ENCODE peak calls at places on chromosomes 13 and 19, in five cellular contexts. One of them, this sample, is unnamed.

GRCh38 chr13:112957295-112957677 is 11.7 kb upstream of the MCF2L start:
- DNase-seq in breast epithelium: no peak
- DNase-seq in H9: no peak
- DNase-seq in effector memory CD4-positive, alpha-beta T cell: no peak
- DNase-seq in brain microvascular endothelial cell: no peak
- DNase-seq in this sample: no peak

GRCh38 chr19:19485161-19485997 is 30.0 kb downstream of the TSSK6 start:
- DNase-seq in breast epithelium: no peak
- DNase-seq in H9: no peak
- DNase-seq in effector memory CD4-positive, alpha-beta T cell: no peak
- DNase-seq in brain microvascular endothelial cell: peak; percentile 11
- DNase-seq in this sample: no peak

GRCh38 chr19:49447485-49448431 is 3.9 kb downstream of the PIH1D1 start:
- DNase-seq in breast epithelium: no peak
- DNase-seq in H9: peak; percentile 94
- DNase-seq in effector memory CD4-positive, alpha-beta T cell: no peak
- DNase-seq in brain microvascular endothelial cell: no peak
- DNase-seq in this sample: no peak

GRCh38 chr13:64471916-64472315 is 2758.2 kb downstream of the PCDH9 start:
- DNase-seq in breast epithelium: no peak
- DNase-seq in H9: no peak
- DNase-seq in effector memory CD4-positive, alpha-beta T cell: no peak
- DNase-seq in brain microvascular endothelial cell: no peak
- DNase-seq in this sample: no peak

GRCh38 chr13:37106642-37107041 is 1.2 kb upstream of the CSNK1A1L start:
- DNase-seq in breast epithelium: no peak
- DNase-seq in H9: no peak
- DNase-seq in effector memory CD4-positive, alpha-beta T cell: no peak
- DNase-seq in brain microvascular endothelial cell: no peak
- DNase-seq in this sample: no peak

GRCh38 chr13:88005188-88005587 is 334.0 kb downstream of the SLITRK5 start:
- DNase-seq in breast epithelium: no peak
- DNase-seq in H9: no peak
- DNase-seq in effector memory CD4-positive, alpha-beta T cell: no peak
- DNase-seq in brain microvascular endothelial cell: no peak
- DNase-seq in this sample: no peak

GRCh38 chr19:11111117-11111770 is 22.0 kb downstream of the LDLR start:
- DNase-seq in breast epithelium: no peak
- DNase-seq in H9: no peak
- DNase-seq in effector memory CD4-positive, alpha-beta T cell: no peak
- DNase-seq in brain microvascular endothelial cell: no peak
- DNase-seq in this sample: no peak

GRCh38 chr13:99063952-99064351 is 86.1 kb upstream of the DOCK9 start:
- DNase-seq in breast epithelium: no peak
- DNase-seq in H9: no peak
- DNase-seq in effector memory CD4-positive, alpha-beta T cell: no peak
- DNase-seq in brain microvascular endothelial cell: no peak
- DNase-seq in this sample: no peak

GRCh38 chr19:45340232-45340898 is at the start of gene KLC3:
- DNase-seq in breast epithelium: no peak
- DNase-seq in H9: peak; percentile 68
- DNase-seq in effector memory CD4-positive, alpha-beta T cell: peak; percentile 11
- DNase-seq in brain microvascular endothelial cell: no peak
- DNase-seq in this sample: no peak

GRCh38 chr13:81686877-81687276 is 1346.0 kb upstream of the SPRY2 start:
- DNase-seq in breast epithelium: no peak
- DNase-seq in H9: no peak
- DNase-seq in effector memory CD4-positive, alpha-beta T cell: no peak
- DNase-seq in brain microvascular endothelial cell: no peak
- DNase-seq in this sample: no peak

GRCh38 chr19:29953352-29954247 is 11.6 kb downstream of the URI1 start:
- DNase-seq in breast epithelium: no peak
- DNase-seq in H9: no peak
- DNase-seq in effector memory CD4-positive, alpha-beta T cell: no peak
- DNase-seq in brain microvascular endothelial cell: no peak
- DNase-seq in this sample: no peak

GRCh38 chr13:24150613-24151012 is 9.9 kb upstream of the SPATA13 start:
- DNase-seq in breast epithelium: no peak
- DNase-seq in H9: no peak
- DNase-seq in effector memory CD4-positive, alpha-beta T cell: no peak
- DNase-seq in brain microvascular endothelial cell: no peak
- DNase-seq in this sample: no peak

GRCh38 chr13:66859934-66860867 is 369.9 kb downstream of the PCDH9 start:
- DNase-seq in breast epithelium: no peak
- DNase-seq in H9: no peak
- DNase-seq in effector memory CD4-positive, alpha-beta T cell: no peak
- DNase-seq in brain microvascular endothelial cell: no peak
- DNase-seq in this sample: no peak

GRCh38 chr13:98843482-98843877 is 91.0 kb upstream of the SLC15A1 start:
- DNase-seq in breast epithelium: no peak
- DNase-seq in H9: no peak
- DNase-seq in effector memory CD4-positive, alpha-beta T cell: no peak
- DNase-seq in brain microvascular endothelial cell: no peak
- DNase-seq in this sample: peak; percentile 49

GRCh38 chr13:114321256-114321655 is 7.0 kb downstream of the CHAMP1 start:
- DNase-seq in breast epithelium: no peak
- DNase-seq in H9: no peak
- DNase-seq in effector memory CD4-positive, alpha-beta T cell: no peak
- DNase-seq in brain microvascular endothelial cell: no peak
- DNase-seq in this sample: no peak

GRCh38 chr13:51435002-51435578 is 17.7 kb downstream of the INTS6 start:
- DNase-seq in breast epithelium: no peak
- DNase-seq in H9: no peak
- DNase-seq in effector memory CD4-positive, alpha-beta T cell: no peak
- DNase-seq in brain microvascular endothelial cell: no peak
- DNase-seq in this sample: no peak

GRCh38 chr19:37931941-37932655 is 25.1 kb downstream of the SIPA1L3 start:
- DNase-seq in breast epithelium: peak; percentile 87
- DNase-seq in H9: peak; percentile 81
- DNase-seq in effector memory CD4-positive, alpha-beta T cell: no peak
- DNase-seq in brain microvascular endothelial cell: peak; percentile 68
- DNase-seq in this sample: peak; percentile 35

GRCh38 chr13:29566864-29567263 is 28.6 kb downstream of the SLC7A1 start:
- DNase-seq in breast epithelium: no peak
- DNase-seq in H9: no peak
- DNase-seq in effector memory CD4-positive, alpha-beta T cell: no peak
- DNase-seq in brain microvascular endothelial cell: no peak
- DNase-seq in this sample: no peak

GRCh38 chr19:55552620-55553019 is 7.3 kb upstream of the SBK3 start:
- DNase-seq in breast epithelium: peak; percentile 38
- DNase-seq in H9: no peak
- DNase-seq in effector memory CD4-positive, alpha-beta T cell: no peak
- DNase-seq in brain microvascular endothelial cell: peak; percentile 85
- DNase-seq in this sample: no peak

GRCh38 chr13:76937416-76937815 is 10.9 kb upstream of the ACOD1 start:
- DNase-seq in breast epithelium: no peak
- DNase-seq in H9: no peak
- DNase-seq in effector memory CD4-positive, alpha-beta T cell: no peak
- DNase-seq in brain microvascular endothelial cell: peak; percentile 96
- DNase-seq in this sample: no peak

GRCh38 chr19:41298327-41298964 is 11.5 kb upstream of the CCDC97 start:
- DNase-seq in breast epithelium: peak; percentile 80
- DNase-seq in H9: no peak
- DNase-seq in effector memory CD4-positive, alpha-beta T cell: peak; percentile 73
- DNase-seq in brain microvascular endothelial cell: peak; percentile 91
- DNase-seq in this sample: peak; percentile 24

GRCh38 chr19:36688058-36688457 is 646 bp downstream of the ZNF567 start:
- DNase-seq in breast epithelium: no peak
- DNase-seq in H9: no peak
- DNase-seq in effector memory CD4-positive, alpha-beta T cell: no peak
- DNase-seq in brain microvascular endothelial cell: no peak
- DNase-seq in this sample: no peak

GRCh38 chr19:43767818-43768217 is 13.0 kb downstream of the KCNN4 start:
- DNase-seq in breast epithelium: no peak
- DNase-seq in H9: no peak
- DNase-seq in effector memory CD4-positive, alpha-beta T cell: no peak
- DNase-seq in brain microvascular endothelial cell: no peak
- DNase-seq in this sample: no peak

GRCh38 chr19:15124572-15125231 is 17.5 kb downstream of the SYDE1 start:
- DNase-seq in breast epithelium: no peak
- DNase-seq in H9: no peak
- DNase-seq in effector memory CD4-positive, alpha-beta T cell: no peak
- DNase-seq in brain microvascular endothelial cell: no peak
- DNase-seq in this sample: no peak

GRCh38 chr19:3284759-3285646 is 60.5 kb downstream of the CELF5 start:
- DNase-seq in breast epithelium: peak; percentile 96
- DNase-seq in H9: peak; percentile 99
- DNase-seq in effector memory CD4-positive, alpha-beta T cell: peak; percentile 55
- DNase-seq in brain microvascular endothelial cell: peak; percentile 90
- DNase-seq in this sample: no peak

DNA sequence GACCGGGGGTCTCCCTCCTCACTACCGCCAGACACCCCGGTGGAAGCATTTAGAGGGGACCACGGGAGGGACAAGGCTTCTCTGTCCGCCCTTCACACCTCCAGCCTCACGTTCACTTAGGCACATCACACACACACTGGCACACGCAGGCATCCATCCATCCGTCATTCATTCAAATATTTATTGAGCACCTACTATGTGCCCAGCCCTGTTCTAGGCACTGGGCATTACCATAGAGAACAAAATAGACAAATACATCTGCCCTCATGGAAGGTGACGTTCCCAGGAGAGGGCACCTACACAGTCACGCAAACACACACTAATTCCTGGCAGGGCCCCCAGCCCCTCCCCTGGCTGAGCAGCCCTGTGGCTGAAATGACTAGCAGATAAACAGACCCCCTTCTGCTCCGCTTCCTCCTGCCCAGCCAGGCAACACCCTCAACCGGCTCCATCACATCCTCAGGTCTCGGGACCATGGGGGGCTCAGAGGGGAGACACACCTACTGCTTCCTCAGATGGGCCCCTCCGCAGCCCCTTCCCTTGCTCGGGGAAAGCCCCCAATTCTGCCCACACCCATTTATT is 3.7 kb upstream of the NOP53 start:
- DNase-seq in breast epithelium: no peak
- DNase-seq in H9: no peak
- DNase-seq in effector memory CD4-positive, alpha-beta T cell: no peak
- DNase-seq in brain microvascular endothelial cell: no peak
- DNase-seq in this sample: no peak
- H3K27ac ChIP-seq in breast epithelium: peak overlapping the region; percentile 99
- H3K27ac ChIP-seq in H9: no peak overlapping the region
- H3K27ac ChIP-seq in effector memory CD4-positive, alpha-beta T cell: no peak overlapping the region
- H3K27ac ChIP-seq in brain microvascular endothelial cell: peak overlapping the region; percentile 91
- H3K27ac ChIP-seq in this sample: no peak overlapping the region

GRCh38 chr13:20219585-20219984 is 12.5 kb downstream of the GJB6 start:
- DNase-seq in breast epithelium: no peak
- DNase-seq in H9: no peak
- DNase-seq in effector memory CD4-positive, alpha-beta T cell: no peak
- DNase-seq in brain microvascular endothelial cell: no peak
- DNase-seq in this sample: no peak
- H3K27ac ChIP-seq in breast epithelium: no peak overlapping the region
- H3K27ac ChIP-seq in H9: no peak overlapping the region
- H3K27ac ChIP-seq in effector memory CD4-positive, alpha-beta T cell: no peak overlapping the region
- H3K27ac ChIP-seq in brain microvascular endothelial cell: no peak overlapping the region
- H3K27ac ChIP-seq in this sample: no peak overlapping the region

GRCh38 chr13:40958655-40959054 is 60.5 kb downstream of the ELF1 start:
- DNase-seq in breast epithelium: no peak
- DNase-seq in H9: no peak
- DNase-seq in effector memory CD4-positive, alpha-beta T cell: no peak
- DNase-seq in brain microvascular endothelial cell: no peak
- DNase-seq in this sample: no peak
- H3K27ac ChIP-seq in breast epithelium: no peak overlapping the region
- H3K27ac ChIP-seq in H9: no peak overlapping the region
- H3K27ac ChIP-seq in effector memory CD4-positive, alpha-beta T cell: no peak overlapping the region
- H3K27ac ChIP-seq in brain microvascular endothelial cell: no peak overlapping the region
- H3K27ac ChIP-seq in this sample: no peak overlapping the region

GRCh38 chr19:17862711-17863519 is 3.2 kb downstream of the RPL18A start:
- DNase-seq in breast epithelium: no peak
- DNase-seq in H9: no peak
- DNase-seq in effector memory CD4-positive, alpha-beta T cell: no peak
- DNase-seq in brain microvascular endothelial cell: no peak
- DNase-seq in this sample: no peak

GRCh38 chr19:17861542-17862402 is 2.1 kb downstream of the RPL18A start:
- DNase-seq in breast epithelium: no peak
- DNase-seq in H9: no peak
- DNase-seq in effector memory CD4-positive, alpha-beta T cell: no peak
- DNase-seq in brain microvascular endothelial cell: no peak
- DNase-seq in this sample: no peak

GRCh38 chr19:17860993-17861360 is 1.3 kb downstream of the RPL18A start:
- DNase-seq in breast epithelium: no peak
- DNase-seq in H9: no peak
- DNase-seq in effector memory CD4-positive, alpha-beta T cell: no peak
- DNase-seq in brain microvascular endothelial cell: no peak
- DNase-seq in this sample: no peak

GRCh38 chr19:17865364-17866311 is 5.9 kb downstream of the RPL18A start:
- DNase-seq in breast epithelium: no peak
- DNase-seq in H9: no peak
- DNase-seq in effector memory CD4-positive, alpha-beta T cell: no peak
- DNase-seq in brain microvascular endothelial cell: no peak
- DNase-seq in this sample: no peak

DNA sequence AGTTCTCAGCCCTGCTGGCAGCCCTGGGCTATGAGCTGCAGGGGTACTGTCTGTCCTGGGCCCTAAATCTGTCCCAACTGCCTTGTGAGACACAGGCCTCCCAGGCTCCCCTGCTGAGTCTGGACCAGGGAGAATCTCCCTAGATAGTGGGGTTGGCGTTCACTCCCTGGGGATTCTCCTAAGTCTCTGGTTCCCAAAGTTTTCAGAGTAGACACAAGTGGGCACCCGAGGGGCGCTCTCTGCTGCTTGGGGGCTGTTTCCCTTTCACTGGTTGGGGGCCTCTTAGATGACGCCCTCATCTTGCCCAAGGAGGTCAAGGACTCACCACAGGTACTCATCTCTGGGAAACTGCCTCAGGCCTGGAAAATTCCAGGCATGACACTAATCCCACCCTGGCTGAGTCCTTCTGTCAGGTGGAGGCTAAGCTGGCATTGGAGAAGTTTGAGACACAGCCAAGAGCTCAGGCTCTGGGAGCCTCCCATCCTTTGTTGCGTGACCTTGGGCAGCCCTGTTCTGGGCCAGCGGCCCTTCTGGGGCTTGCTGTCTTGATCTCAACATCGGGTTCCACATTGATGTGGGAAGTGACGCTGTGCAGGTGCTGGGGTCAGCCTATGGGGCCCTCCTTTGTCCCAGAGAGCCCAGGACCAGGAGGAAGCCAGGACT is 3.9 kb downstream of the RPL18A start:
- DNase-seq in breast epithelium: no peak
- DNase-seq in H9: no peak
- DNase-seq in effector memory CD4-positive, alpha-beta T cell: no peak
- DNase-seq in brain microvascular endothelial cell: no peak
- DNase-seq in this sample: no peak
- H3K27ac ChIP-seq in breast epithelium: no peak overlapping the region
- H3K27ac ChIP-seq in H9: no peak overlapping the region
- H3K27ac ChIP-seq in effector memory CD4-positive, alpha-beta T cell: no peak overlapping the region
- H3K27ac ChIP-seq in brain microvascular endothelial cell: no peak overlapping the region
- H3K27ac ChIP-seq in this sample: no peak overlapping the region

GRCh38 chr19:13840751-13841338 is 36.1 kb upstream of the NANOS3 start:
- DNase-seq in breast epithelium: no peak
- DNase-seq in H9: no peak
- DNase-seq in effector memory CD4-positive, alpha-beta T cell: no peak
- DNase-seq in brain microvascular endothelial cell: no peak
- DNase-seq in this sample: no peak
- H3K27ac ChIP-seq in breast epithelium: peak overlapping the region; percentile 100
- H3K27ac ChIP-seq in H9: no peak overlapping the region
- H3K27ac ChIP-seq in effector memory CD4-positive, alpha-beta T cell: peak overlapping the region; percentile 99
- H3K27ac ChIP-seq in brain microvascular endothelial cell: peak overlapping the region; percentile 96
- H3K27ac ChIP-seq in this sample: peak overlapping the region; percentile 83